ENCODE peak calls at places on chromosomes 6 and 20, in five cellular contexts. J, R, Z, H and L are unnamed samples.

GRCh38 chr20:5570031-5570430 is 180.2 kb upstream of the SHLD1 start:
- DNase-seq in J (no peak), R (no peak), Z (no peak), H (no peak), L (no peak)

GRCh38 chr6:169990095-169991030 is 238.9 kb downstream of the ERMARD start:
- DNase-seq in J (no peak), R (no peak), Z (peak; percentile 51), H (no peak), L (no peak)

GRCh38 chr6:134295953-134296553 is 21.9 kb downstream of the SGK1 start:
- DNase-seq in J (peak; percentile 54), R (no peak), Z (no peak), H (peak; percentile 87), L (no peak)

GRCh38 chr6:125273965-125274364 is 27.8 kb downstream of the HDDC2 start:
- DNase-seq in J (no peak), R (no peak), Z (no peak), H (no peak), L (no peak)

GRCh38 chr6:30447237-30447636 is 42.1 kb upstream of the HLA-E start:
- DNase-seq in J (peak; percentile 47), R (peak; percentile 73), Z (no peak), H (no peak), L (no peak)

GRCh38 chr6:107662333-107662732 is 161.8 kb downstream of the SCML4 start:
- DNase-seq in J (no peak), R (no peak), Z (no peak), H (no peak), L (no peak)

GRCh38 chr6:54335871-54336270 is 27.6 kb downstream of the TINAG start:
- DNase-seq in J (peak; percentile 1), R (no peak), Z (no peak), H (no peak), L (no peak)

GRCh38 chr6:139240161-139241010 is 51.4 kb downstream of the TXLNB start:
- DNase-seq in J (no peak), R (no peak), Z (no peak), H (no peak), L (no peak)

GRCh38 chr20:37345339-37346231 is at the start of gene SRC:
- DNase-seq in J (peak; percentile 74), R (peak; percentile 39), Z (peak; percentile 68), H (peak; percentile 82), L (peak; percentile 74)

GRCh38 chr20:22795897-22796296 is 211.5 kb upstream of the FOXA2 start:
- DNase-seq in J (peak; percentile 80), R (no peak), Z (no peak), H (no peak), L (no peak)

GRCh38 chr6:41713650-41714291 is 21.6 kb downstream of the TFEB start:
- DNase-seq in J (no peak), R (no peak), Z (no peak), H (no peak), L (no peak)

GRCh38 chr6:124119591-124119990 is 315.9 kb downstream of the NKAIN2 start:
- DNase-seq in J (no peak), R (no peak), Z (no peak), H (no peak), L (no peak)

GRCh38 chr20:20713244-20713765 is 861 bp upstream of the RALGAPA2 start:
- DNase-seq in J (peak; percentile 22), R (no peak), Z (no peak), H (no peak), L (no peak)

GRCh38 chr20:5665417-5665816 is 84.8 kb upstream of the SHLD1 start:
- DNase-seq in J (no peak), R (no peak), Z (no peak), H (no peak), L (no peak)

GRCh38 chr6:87082160-87082721 is 12.7 kb downstream of the CGA start:
- DNase-seq in J (no peak), R (no peak), Z (no peak), H (no peak), L (no peak)

GRCh38 chr6:148217921-148218320 is 124.7 kb upstream of the SASH1 start:
- DNase-seq in J (no peak), R (no peak), Z (no peak), H (no peak), L (no peak)

GRCh38 chr6:34657307-34657978 is 39.1 kb downstream of the ILRUN start:
- DNase-seq in J (peak; percentile 98), R (no peak), Z (no peak), H (peak; percentile 65), L (no peak)

GRCh38 chr20:14009206-14009605 is 13.9 kb downstream of the MACROD2 start:
- DNase-seq in J (no peak), R (no peak), Z (no peak), H (no peak), L (no peak)

GRCh38 chr6:167151648-167152047 is 6.1 kb downstream of the GPR31 start:
- DNase-seq in J (no peak), R (no peak), Z (no peak), H (no peak), L (no peak)

GRCh38 chr6:37433657-37434271 is 743 bp downstream of the CMTR1 start:
- DNase-seq in J (peak; percentile 16), R (no peak), Z (peak; percentile 26), H (peak; percentile 33), L (peak; percentile 43)
- TF ChIP-seq POLR2A in J (no peak), R (no peak), Z (no peak), H (no peak), L (no peak)

GRCh38 chr6:13397359-13398080 is 69.2 kb upstream of the TBC1D7 start:
- DNase-seq in J (no peak), R (no peak), Z (peak; percentile 46), H (no peak), L (peak; percentile 58)
- TF ChIP-seq TAF1 in J (no peak), R (no peak), Z (no peak), H (no peak), L (no peak)

DNA sequence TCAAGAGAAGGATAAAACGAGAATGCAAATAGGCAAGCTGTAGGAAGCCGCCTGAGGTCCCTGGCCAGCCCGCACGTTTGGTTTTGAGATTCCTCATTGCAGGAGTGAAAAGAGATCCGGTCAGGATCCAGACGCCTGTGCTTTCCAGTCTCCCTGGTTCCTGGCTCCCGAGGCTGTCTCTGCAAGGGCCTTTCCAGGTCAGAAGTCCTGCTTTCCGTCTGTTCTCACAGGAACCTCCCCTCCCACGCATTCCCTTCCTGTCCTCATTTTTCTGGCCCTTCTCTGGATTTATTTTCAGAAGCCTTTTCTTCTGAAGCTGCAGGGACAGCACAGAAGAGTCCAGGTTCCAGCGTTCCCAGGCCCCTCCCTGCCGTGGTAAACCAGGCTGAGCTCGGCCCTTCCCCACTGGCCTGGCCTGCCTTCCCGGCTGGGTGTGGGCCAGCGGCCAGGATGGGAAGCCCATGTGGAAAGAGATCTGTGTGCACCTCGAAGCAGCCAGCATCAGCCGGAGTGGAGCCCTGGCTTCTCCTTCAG is 54.0 kb downstream of the TMEM242 start:
- DNase-seq in J (no peak), R (no peak), Z (no peak), H (no peak), L (no peak)
- TF ChIP-seq POLR2AphosphoS5 in J (no peak), R (no peak), Z (no peak), H (no peak), L (no peak)

DNA sequence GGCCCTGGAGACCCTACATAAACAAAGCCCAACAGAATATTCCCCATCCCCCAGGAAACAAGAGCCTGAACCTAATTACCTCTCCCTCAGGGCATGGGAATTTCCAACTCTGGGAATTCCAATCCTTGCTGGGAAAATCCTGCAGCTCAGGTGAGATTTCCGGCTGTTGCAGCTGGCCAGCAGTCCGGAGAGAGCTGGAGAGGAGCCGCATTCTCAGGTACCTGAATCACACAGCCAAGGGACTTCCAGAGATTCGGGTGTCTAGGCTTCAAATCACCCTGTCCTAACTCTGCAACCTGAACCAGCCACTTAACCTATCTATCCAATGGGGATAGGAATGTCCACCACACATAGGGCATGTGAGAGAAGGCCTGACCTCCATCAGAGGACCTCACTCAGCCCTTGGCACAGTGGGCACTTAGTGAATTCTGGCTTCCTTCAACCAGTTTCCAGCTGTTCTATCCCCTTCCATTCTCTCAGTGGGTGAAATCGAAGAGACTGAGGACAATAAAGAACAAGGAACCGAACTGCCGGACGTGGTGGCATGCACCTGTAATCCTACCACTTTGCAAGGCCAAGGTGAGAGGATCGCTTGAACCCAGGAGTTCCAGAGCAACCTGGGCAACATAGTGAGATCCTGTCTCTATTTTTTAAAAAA is 3.2 kb downstream of the TNF start:
- DNase-seq in J (no peak), R (peak; percentile 61), Z (no peak), H (no peak), L (no peak)
- TF ChIP-seq POLR2A in J (no peak), R (no peak), Z (peak; percentile 62), H (no peak), L (peak; percentile 81)

GRCh38 chr6:117157448-117157847 is 107.9 kb upstream of the VGLL2 start:
- DNase-seq in J (no peak), R (no peak), Z (no peak), H (no peak), L (no peak)
- TF ChIP-seq TAF1 in J (no peak), R (no peak), Z (no peak), H (no peak), L (no peak)

DNA sequence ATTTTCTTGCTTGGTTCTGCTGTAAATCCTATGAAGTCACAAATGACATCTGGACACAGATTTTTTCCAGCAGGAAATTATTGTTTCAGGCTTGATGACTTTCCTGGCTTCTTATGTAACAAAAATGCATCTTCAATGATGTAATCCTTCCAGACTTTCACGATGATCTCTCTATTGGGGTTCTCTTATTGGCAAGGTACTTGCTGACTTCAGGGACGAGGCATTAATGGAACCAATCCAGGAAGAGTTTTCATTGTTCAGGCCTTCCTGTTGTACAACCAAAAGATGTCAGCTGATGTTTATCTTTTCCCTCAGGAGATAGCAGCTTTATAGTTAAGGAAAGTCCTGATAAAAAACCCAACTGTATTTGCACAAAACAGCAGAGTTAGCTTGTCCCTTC is 118.5 kb upstream of the MMS22L start:
- DNase-seq in J (no peak), R (no peak), Z (no peak), H (no peak), L (no peak)
- TF ChIP-seq POLR2AphosphoS5 in J (no peak), R (no peak), Z (no peak), H (no peak), L (no peak)

GRCh38 chr6:18154507-18155272 is at the start of gene TPMT:
- DNase-seq in J (no peak), R (no peak), Z (no peak), H (no peak), L (no peak)
- TF ChIP-seq POLR2A in J (peak; percentile 92), R (peak; percentile 79), Z (peak; percentile 79), H (peak; percentile 92), L (peak; percentile 61)